ENCODE peak calls at places on chromosomes 6 and 20, in five cellular contexts. One of them, this sample, is unnamed.

GRCh38 chr6:38175786-38176185 is 356.3 kb downstream of the ZFAND3 start:
- DNase-seq in left kidney: no peak
- DNase-seq in colonic mucosa: no peak
- DNase-seq in astrocyte of the spinal cord: no peak
- DNase-seq in stimulated activated naive CD8-positive, alpha-beta T cell treated with anti-CD3 and anti-CD28 coated beads, Interleukin-15, Interleukin-2, amounts not matched to agents 100 U/mL and 50 U/mL, for 24 hours: no peak
- DNase-seq in this sample: no peak

GRCh38 chr6:140441256-140441655 is 1066.8 kb upstream of the CITED2 start:
- DNase-seq in astrocyte of the spinal cord: peak; percentile 55
- DNase-seq in left kidney: peak; percentile 95
- DNase-seq in stimulated activated naive CD8-positive, alpha-beta T cell treated with anti-CD3 and anti-CD28 coated beads, Interleukin-15, Interleukin-2, amounts not matched to agents 100 U/mL and 50 U/mL, for 24 hours: peak; percentile 5
- DNase-seq in colonic mucosa: peak; percentile 36
- DNase-seq in this sample: peak; percentile 93

GRCh38 chr20:4942336-4942735 is 59.0 kb downstream of the SLC23A2 start:
- DNase-seq in colonic mucosa: no peak
- DNase-seq in astrocyte of the spinal cord: no peak
- DNase-seq in left kidney: no peak
- DNase-seq in stimulated activated naive CD8-positive, alpha-beta T cell treated with anti-CD3 and anti-CD28 coated beads, Interleukin-15, Interleukin-2, amounts not matched to agents 100 U/mL and 50 U/mL, for 24 hours: no peak
- DNase-seq in this sample: no peak

GRCh38 chr20:48861444-48861843 is 33.6 kb upstream of the PREX1 start:
- DNase-seq in colonic mucosa: no peak
- DNase-seq in astrocyte of the spinal cord: no peak
- DNase-seq in left kidney: no peak
- DNase-seq in stimulated activated naive CD8-positive, alpha-beta T cell treated with anti-CD3 and anti-CD28 coated beads, Interleukin-15, Interleukin-2, amounts not matched to agents 100 U/mL and 50 U/mL, for 24 hours: no peak
- DNase-seq in this sample: no peak

GRCh38 chr6:78390066-78390465 is 477.3 kb upstream of the IRAK1BP1 start:
- DNase-seq in colonic mucosa: no peak
- DNase-seq in astrocyte of the spinal cord: no peak
- DNase-seq in left kidney: no peak
- DNase-seq in stimulated activated naive CD8-positive, alpha-beta T cell treated with anti-CD3 and anti-CD28 coated beads, Interleukin-15, Interleukin-2, amounts not matched to agents 100 U/mL and 50 U/mL, for 24 hours: no peak
- DNase-seq in this sample: no peak

GRCh38 chr6:28393912-28394662 is 5.5 kb downstream of the ZSCAN12 start:
- DNase-seq in left kidney: peak; percentile 32
- DNase-seq in astrocyte of the spinal cord: peak; percentile 8
- DNase-seq in colonic mucosa: no peak
- DNase-seq in stimulated activated naive CD8-positive, alpha-beta T cell treated with anti-CD3 and anti-CD28 coated beads, Interleukin-15, Interleukin-2, amounts not matched to agents 100 U/mL and 50 U/mL, for 24 hours: no peak
- DNase-seq in this sample: peak; percentile 39

GRCh38 chr6:88983532-88983931 is 20.1 kb upstream of the RNGTT start:
- DNase-seq in stimulated activated naive CD8-positive, alpha-beta T cell treated with anti-CD3 and anti-CD28 coated beads, Interleukin-15, Interleukin-2, amounts not matched to agents 100 U/mL and 50 U/mL, for 24 hours: no peak
- DNase-seq in colonic mucosa: peak; percentile 41
- DNase-seq in left kidney: peak; percentile 52
- DNase-seq in astrocyte of the spinal cord: peak; percentile 45
- DNase-seq in this sample: peak; percentile 62

GRCh38 chr20:34268851-34269668 is 27.8 kb downstream of the ASIP start:
- DNase-seq in stimulated activated naive CD8-positive, alpha-beta T cell treated with anti-CD3 and anti-CD28 coated beads, Interleukin-15, Interleukin-2, amounts not matched to agents 100 U/mL and 50 U/mL, for 24 hours: peak; percentile 35
- DNase-seq in astrocyte of the spinal cord: peak; percentile 11
- DNase-seq in colonic mucosa: peak; percentile 45
- DNase-seq in left kidney: peak; percentile 73
- DNase-seq in this sample: peak; percentile 49

GRCh38 chr20:58714340-58714922 is 21.8 kb downstream of the NPEPL1 start:
- DNase-seq in stimulated activated naive CD8-positive, alpha-beta T cell treated with anti-CD3 and anti-CD28 coated beads, Interleukin-15, Interleukin-2, amounts not matched to agents 100 U/mL and 50 U/mL, for 24 hours: peak; percentile 1
- DNase-seq in left kidney: no peak
- DNase-seq in colonic mucosa: peak; percentile 13
- DNase-seq in astrocyte of the spinal cord: no peak
- DNase-seq in this sample: no peak

GRCh38 chr20:58793512-58794420 is 56.9 kb downstream of the GNAS-AS1 start:
- DNase-seq in left kidney: no peak
- DNase-seq in colonic mucosa: no peak
- DNase-seq in astrocyte of the spinal cord: no peak
- DNase-seq in stimulated activated naive CD8-positive, alpha-beta T cell treated with anti-CD3 and anti-CD28 coated beads, Interleukin-15, Interleukin-2, amounts not matched to agents 100 U/mL and 50 U/mL, for 24 hours: no peak
- DNase-seq in this sample: no peak

GRCh38 chr20:62336329-62336728 is 30.8 kb downstream of the LAMA5 start:
- DNase-seq in stimulated activated naive CD8-positive, alpha-beta T cell treated with anti-CD3 and anti-CD28 coated beads, Interleukin-15, Interleukin-2, amounts not matched to agents 100 U/mL and 50 U/mL, for 24 hours: no peak
- DNase-seq in astrocyte of the spinal cord: no peak
- DNase-seq in left kidney: no peak
- DNase-seq in colonic mucosa: no peak
- DNase-seq in this sample: no peak

GRCh38 chr6:26401987-26402658 is at the start of gene BTN3A1:
- DNase-seq in stimulated activated naive CD8-positive, alpha-beta T cell treated with anti-CD3 and anti-CD28 coated beads, Interleukin-15, Interleukin-2, amounts not matched to agents 100 U/mL and 50 U/mL, for 24 hours: peak; percentile 76
- DNase-seq in left kidney: peak; percentile 91
- DNase-seq in colonic mucosa: peak; percentile 76
- DNase-seq in astrocyte of the spinal cord: peak; percentile 84
- DNase-seq in this sample: peak; percentile 85

GRCh38 chr6:130524552-130524951 is 158.7 kb downstream of the TMEM200A start:
- DNase-seq in stimulated activated naive CD8-positive, alpha-beta T cell treated with anti-CD3 and anti-CD28 coated beads, Interleukin-15, Interleukin-2, amounts not matched to agents 100 U/mL and 50 U/mL, for 24 hours: no peak
- DNase-seq in left kidney: peak; percentile 1
- DNase-seq in colonic mucosa: no peak
- DNase-seq in astrocyte of the spinal cord: no peak
- DNase-seq in this sample: no peak

GRCh38 chr6:99590728-99591672 is 15.6 kb upstream of the PRDM13 start:
- DNase-seq in colonic mucosa: no peak
- DNase-seq in astrocyte of the spinal cord: no peak
- DNase-seq in stimulated activated naive CD8-positive, alpha-beta T cell treated with anti-CD3 and anti-CD28 coated beads, Interleukin-15, Interleukin-2, amounts not matched to agents 100 U/mL and 50 U/mL, for 24 hours: no peak
- DNase-seq in left kidney: no peak
- DNase-seq in this sample: no peak

This sample was measured in A673.